ENCODE peak calls at places on chromosomes 12 and 14, in nine cellular contexts. J, K, X, I, E, G, F, R and M are unnamed samples.
A peak's percentile ranks its signal among the peaks of the same experiment; 100 is the strongest.

GRCh38 chr12:128867466-128867865 is 14.2 kb downstream of the GLT1D1 start:
- DNase-seq in J (no peak), K (no peak), X (no peak), I (no peak), E (no peak), G (peak; percentile 40), F (no peak), R (no peak), M (no peak)

GRCh38 chr12:105233045-105233905 is 2.7 kb downstream of the APPL2 start:
- DNase-seq in J (no peak), K (no peak), X (no peak), I (no peak), E (no peak), G (no peak), F (no peak), R (no peak), M (no peak)

GRCh38 chr14:23910081-23910875 is 43.3 kb upstream of the DHRS4 start:
- DNase-seq in J (no peak), K (no peak), X (no peak), I (peak; percentile 68), E (peak; percentile 90), G (peak; percentile 76), F (peak; percentile 23), R (peak; percentile 38), M (peak; percentile 16)

GRCh38 chr12:56896082-56896481 is 38.1 kb downstream of the SDR9C7 start:
- DNase-seq in J (no peak), K (no peak), X (no peak), I (no peak), E (no peak), G (no peak), F (no peak), R (no peak), M (no peak)

GRCh38 chr12:24996102-24996797 is 47.3 kb upstream of the BCAT1 start:
- DNase-seq in J (no peak), K (no peak), X (no peak), I (no peak), E (no peak), G (no peak), F (no peak), R (no peak), M (no peak)

GRCh38 chr12:50918584-50919316 is 33.6 kb upstream of the HIGD1C start:
- DNase-seq in J (no peak), K (no peak), X (no peak), I (no peak), E (no peak), G (no peak), F (no peak), R (no peak), M (no peak)

GRCh38 chr12:39287409-39287808 is 155.5 kb downstream of the KIF21A start:
- DNase-seq in J (no peak), K (no peak), X (no peak), I (no peak), E (no peak), G (no peak), F (no peak), R (no peak), M (no peak)

GRCh38 chr12:20455001-20455706 is 86.8 kb downstream of the PDE3A start:
- DNase-seq in J (no peak), K (no peak), X (no peak), I (no peak), E (no peak), G (no peak), F (no peak), R (no peak), M (no peak)

GRCh38 chr12:21662122-21662792 is 4.6 kb upstream of the LDHB start:
- DNase-seq in J (no peak), K (no peak), X (no peak), I (no peak), E (no peak), G (no peak), F (no peak), R (no peak), M (no peak)

GRCh38 chr12:42982828-42983227 is 393.3 kb upstream of the PRICKLE1 start:
- DNase-seq in J (no peak), K (no peak), X (no peak), I (no peak), E (no peak), G (peak; percentile 39), F (no peak), R (no peak), M (no peak)

GRCh38 chr12:15179672-15180071 is 41.5 kb downstream of the RERG start:
- DNase-seq in J (no peak), K (peak; percentile 21), X (no peak), I (no peak), E (no peak), G (no peak), F (no peak), R (no peak), M (no peak)

GRCh38 chr14:80428171-80428570 is 216.9 kb upstream of the DIO2 start:
- DNase-seq in J (no peak), K (no peak), X (no peak), I (no peak), E (no peak), G (no peak), F (no peak), R (no peak), M (no peak)

GRCh38 chr12:103169-103981 is 36.8 kb downstream of the IQSEC3 start:
- DNase-seq in J (peak; percentile 83), K (no peak), X (no peak), I (no peak), E (peak; percentile 53), G (peak; percentile 59), F (no peak), R (peak; percentile 95), M (peak; percentile 13)

GRCh38 chr14:31096255-31096654 is 70.1 kb upstream of the STRN3 start:
- DNase-seq in J (no peak), K (no peak), X (no peak), I (no peak), E (no peak), G (no peak), F (no peak), R (no peak), M (no peak)

GRCh38 chr12:121568971-121569808 is 11.6 kb downstream of the KDM2B start:
- DNase-seq in J (no peak), K (peak; percentile 60), X (no peak), I (no peak), E (no peak), G (no peak), F (no peak), R (no peak), M (no peak)

GRCh38 chr14:73258845-73259611 is 21.7 kb downstream of the PAPLN start:
- DNase-seq in J (no peak), K (no peak), X (no peak), I (no peak), E (no peak), G (no peak), F (no peak), R (no peak), M (no peak)

GRCh38 chr14:98177551-98177950 is 1094.4 kb downstream of the BCL11B start:
- DNase-seq in J (no peak), K (no peak), X (no peak), I (no peak), E (no peak), G (no peak), F (peak; percentile 89), R (no peak), M (no peak)

GRCh38 chr12:11822071-11822818 is 172.8 kb downstream of the ETV6 start:
- DNase-seq in J (no peak), K (no peak), X (no peak), I (no peak), E (no peak), G (no peak), F (peak; percentile 64), R (no peak), M (no peak)

GRCh38 chr12:86772688-86773087 is 516.5 kb upstream of the MGAT4C start:
- DNase-seq in J (no peak), K (no peak), X (no peak), I (no peak), E (no peak), G (no peak), F (no peak), R (no peak), M (no peak)

GRCh38 chr12:3158851-3159465 is 81.8 kb downstream of the TSPAN9 start:
- DNase-seq in J (no peak), K (no peak), X (no peak), I (peak; percentile 68), E (no peak), G (no peak), F (no peak), R (no peak), M (no peak)

GRCh38 chr14:83826838-83827237 is 1703.1 kb upstream of the FLRT2 start:
- DNase-seq in J (no peak), K (no peak), X (no peak), I (no peak), E (no peak), G (no peak), F (no peak), R (no peak), M (no peak)

GRCh38 chr12:51895378-51896135 is 7.7 kb downstream of the ANKRD33 start:
- DNase-seq in J (no peak), K (no peak), X (no peak), I (no peak), E (no peak), G (no peak), F (no peak), R (no peak), M (no peak)

GRCh38 chr14:99784508-99784907 is 8.7 kb upstream of the EML1 start:
- DNase-seq in J (no peak), K (no peak), X (no peak), I (peak; percentile 79), E (no peak), G (no peak), F (no peak), R (peak; percentile 13), M (peak; percentile 15)

GRCh38 chr12:110224379-110225304 is 56.4 kb upstream of the ATP2A2 start:
- DNase-seq in J (no peak), K (no peak), X (no peak), I (peak; percentile 64), E (no peak), G (no peak), F (no peak), R (no peak), M (no peak)

GRCh38 chr14:57692671-57693070 is 173.2 kb downstream of the SLC35F4 start:
- DNase-seq in J (no peak), K (no peak), X (no peak), I (peak; percentile 44), E (no peak), G (peak; percentile 4), F (no peak), R (peak; percentile 6), M (peak; percentile 6)

GRCh38 chr12:113260127-113260526 is 38.9 kb downstream of the TPCN1 start:
- DNase-seq in J (no peak), K (no peak), X (no peak), I (no peak), E (no peak), G (no peak), F (no peak), R (no peak), M (no peak)

GRCh38 chr12:21775130-21775920 is 819 bp upstream of the KCNJ8 start:
- DNase-seq in J (no peak), K (no peak), X (no peak), I (no peak), E (no peak), G (no peak), F (no peak), R (no peak), M (no peak)

GRCh38 chr12:10454531-10454930 is 1.4 kb upstream of the KLRC1 start:
- DNase-seq in J (no peak), K (no peak), X (no peak), I (no peak), E (no peak), G (no peak), F (no peak), R (no peak), M (no peak)

GRCh38 chr12:7787574-7788315 is 1.5 kb upstream of the NANOG start:
- DNase-seq in J (no peak), K (no peak), X (no peak), I (no peak), E (peak; percentile 72), G (no peak), F (no peak), R (no peak), M (no peak)

GRCh38 chr14:93232159-93232558 is 25.1 kb downstream of the UBR7 start:
- DNase-seq in J (no peak), K (no peak), X (no peak), I (no peak), E (no peak), G (no peak), F (no peak), R (no peak), M (no peak)

GRCh38 chr12:104480826-104481457 is 24.2 kb downstream of the CHST11 start:
- DNase-seq in J (no peak), K (peak; percentile 40), X (no peak), I (no peak), E (no peak), G (no peak), F (no peak), R (no peak), M (no peak)